ENCODE peak calls at places on chromosomes 4 and X, in four cellular contexts. P, D, Q and U are unnamed samples.
A peak's percentile ranks its signal among the peaks of the same experiment; 100 is the strongest.

GRCh38 chr4:126404549-126404948 is 1089.8 kb downstream of the FAT4 start:
- DNase-seq in Q (no peak), P (no peak), D (no peak), U (peak; percentile 27)

GRCh38 chr4:177444911-177445736 is 2.9 kb upstream of the AGA start:
- DNase-seq in P (no peak), D (no peak), Q (no peak), U (no peak)

GRCh38 chr4:47972181-47972580 is 44.3 kb downstream of the CNGA1 start:
- DNase-seq in P (no peak), Q (no peak), D (no peak), U (no peak)

GRCh38 chr4:119231517-119231916 is 19.0 kb downstream of the USP53 start:
- DNase-seq in P (no peak), Q (no peak), D (no peak), U (no peak)

GRCh38 chr4:14399919-14400706 is 602.2 kb upstream of the CPEB2 start:
- DNase-seq in D (no peak), Q (no peak), P (no peak), U (no peak)

GRCh38 chr4:119314356-119314755 is 7.6 kb downstream of the FABP2 start:
- DNase-seq in Q (no peak), P (no peak), D (peak; percentile 57), U (no peak)

GRCh38 chr4:47929682-47930201 is 15.4 kb upstream of the NFXL1 start:
- DNase-seq in D (no peak), Q (no peak), P (no peak), U (no peak)

GRCh38 chr4:92021788-92022187 is 282.0 kb upstream of the GRID2 start:
- DNase-seq in D (no peak), Q (no peak), P (no peak), U (no peak)

GRCh38 chrX:34656467-34656841 is 631 bp downstream of the TMEM47 start:
- DNase-seq in D (no peak), P (peak; percentile 21), Q (no peak), U (no peak)

GRCh38 chrX:9501362-9501761 is 36.5 kb downstream of the TBL1X start:
- DNase-seq in D (no peak), Q (no peak), P (no peak), U (no peak)

GRCh38 chrX:98371994-98372393 is 1488.3 kb downstream of the RPA4 start:
- DNase-seq in P (no peak), D (no peak), Q (no peak), U (no peak)

GRCh38 chr4:38180456-38180855 is 220.3 kb downstream of the PTTG2 start:
- DNase-seq in P (no peak), D (no peak), Q (no peak), U (no peak)

GRCh38 chr4:138035781-138036258 is 206.3 kb downstream of the SLC7A11 start:
- DNase-seq in P (no peak), Q (no peak), D (peak; percentile 90), U (no peak)

GRCh38 chrX:150730719-150731118 is 37.5 kb downstream of the MTMR1 start:
- DNase-seq in Q (no peak), P (no peak), D (no peak), U (no peak)

GRCh38 chr4:48184891-48185290 is 50.8 kb upstream of the TXK start:
- DNase-seq in Q (no peak), D (no peak), P (no peak), U (no peak)

GRCh38 chrX:40006025-40007017 is 91.4 kb downstream of the BCOR start:
- DNase-seq in D (no peak), Q (no peak), P (peak; percentile 74), U (no peak)

GRCh38 chr4:114364857-114365256 is 233.8 kb upstream of the UGT8 start:
- DNase-seq in Q (no peak), P (no peak), D (no peak), U (no peak)

GRCh38 chrX:44012484-44013096 is 39.4 kb upstream of the NDP start:
- DNase-seq in P (no peak), D (no peak), Q (no peak), U (peak; percentile 87)

GRCh38 chrX:38305971-38306370 is 21.3 kb downstream of the RPGR start:
- DNase-seq in D (no peak), P (no peak), Q (no peak), U (no peak)

GRCh38 chr4:110175634-110176033 is 22.8 kb downstream of the ELOVL6 start:
- DNase-seq in D (no peak), Q (no peak), P (no peak), U (no peak)

GRCh38 chrX:11261260-11261659 is 32.0 kb upstream of the AMELX start:
- DNase-seq in Q (no peak), P (no peak), D (no peak), U (no peak)

GRCh38 chr4:55723403-55723802 is 87.3 kb upstream of the NMU start:
- DNase-seq in Q (no peak), D (no peak), P (no peak), U (no peak)

GRCh38 chr4:105145913-105146285 is 777 bp upstream of the TET2 start:
- DNase-seq in D (no peak), P (peak; percentile 27), Q (peak; percentile 2), U (no peak)

GRCh38 chrX:2404816-2405215 is 96.0 kb downstream of the DHRSX start:
- DNase-seq in Q (no peak), D (no peak), P (no peak), U (no peak)

GRCh38 chrX:24464836-24465523 is at the start of gene PDK3:
- DNase-seq in D (peak; percentile 90), P (peak; percentile 91), Q (peak; percentile 30), U (peak; percentile 20)

GRCh38 chr4:156377036-156377700 is 423.5 kb upstream of the CTSO start:
- DNase-seq in D (no peak), P (no peak), Q (no peak), U (no peak)

GRCh38 chrX:104112326-104112951 is at the start of gene ZCCHC18:
- DNase-seq in P (peak; percentile 59), D (peak; percentile 70), Q (no peak), U (no peak)

GRCh38 chr4:98289375-98289774 is 28.2 kb downstream of the RAP1GDS1 start:
- DNase-seq in P (no peak), Q (no peak), D (no peak), U (no peak)
- H3K27ac ChIP-seq in P (no peak overlapping the region), Q (no peak overlapping the region), D (peak overlapping the region; percentile 92), U (no peak overlapping the region)

DNA sequence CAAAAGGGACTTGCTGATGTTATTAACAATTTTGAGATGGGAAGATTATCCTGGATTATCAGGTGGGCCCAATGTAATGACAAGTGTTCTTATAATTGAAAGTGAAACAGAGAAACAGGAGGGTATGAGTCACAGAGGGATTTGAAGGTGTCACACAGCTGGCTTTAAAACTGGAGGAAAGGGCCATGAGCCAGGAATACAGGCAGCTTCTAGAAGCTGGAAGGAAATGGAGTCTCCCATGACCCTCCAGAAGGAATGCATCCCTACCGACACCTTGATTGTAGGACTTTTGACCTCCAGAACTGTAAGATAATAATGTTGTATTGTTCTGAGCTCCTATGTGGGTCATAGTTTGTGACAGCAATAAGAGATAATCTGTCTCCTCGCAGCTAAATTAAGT is 98.0 kb upstream of the STIM2 start:
- DNase-seq in P (no peak), Q (no peak), D (no peak), U (peak; percentile 20)
- H3K27ac ChIP-seq in P (no peak overlapping the region), Q (no peak overlapping the region), D (no peak overlapping the region), U (no peak overlapping the region)

GRCh38 chr4:23648846-23649596 is 240.8 kb downstream of the PPARGC1A start:
- DNase-seq in P (no peak), D (no peak), Q (no peak), U (no peak)
- H3K27ac ChIP-seq in P (no peak overlapping the region), D (no peak overlapping the region), Q (no peak overlapping the region), U (no peak overlapping the region)

GRCh38 chrX:13836575-13836974 is 19.7 kb upstream of the GPM6B start:
- DNase-seq in Q (no peak), P (no peak), D (no peak), U (no peak)
- H3K27ac ChIP-seq in Q (no peak overlapping the region), P (no peak overlapping the region), D (no peak overlapping the region), U (no peak overlapping the region)